ENCODE peak calls at places on chromosomes 7 and 10, in eight cellular contexts. One of them, this sample, is unnamed.

GRCh38 chr10:10271639-10272192 is 746.0 kb upstream of the CELF2 start:
- DNase-seq in activated T-helper 1 cell treated with anti-CD3 and anti-CD28 coated beads, Interleukin-12 subunit alpha, Interleukin-12 subunit beta, Interleukin-2, Interleukin-4 antibody, amounts not matched to agents 30 ng/mL and 10 ng/mL and 1 ng/mL, durations not matched to agents 14 hours and 24 hours and 36 hours: no peak
- DNase-seq in hypothalamus: no peak
- DNase-seq in ACHN: no peak
- DNase-seq in mammary epithelial cell: no peak
- DNase-seq in osteocyte: no peak
- DNase-seq in CD8-positive, alpha-beta T cell: no peak
- DNase-seq in stimulated activated CD4-positive, alpha-beta T cell treated with anti-CD3 and anti-CD28 coated beads, Interleukin-2, amount 100 ng/mL, for 48 hours: no peak
- DNase-seq in this sample: no peak

GRCh38 chr7:38107486-38107893 is 70.6 kb upstream of the STARD3NL start:
- DNase-seq in stimulated activated CD4-positive, alpha-beta T cell treated with anti-CD3 and anti-CD28 coated beads, Interleukin-2, amount 100 ng/mL, for 48 hours: peak
- DNase-seq in activated T-helper 1 cell treated with anti-CD3 and anti-CD28 coated beads, Interleukin-12 subunit alpha, Interleukin-12 subunit beta, Interleukin-2, Interleukin-4 antibody, amounts not matched to agents 30 ng/mL and 10 ng/mL and 1 ng/mL, durations not matched to agents 14 hours and 24 hours and 36 hours: peak
- DNase-seq in hypothalamus: peak
- DNase-seq in mammary epithelial cell: peak
- DNase-seq in CD8-positive, alpha-beta T cell: peak
- DNase-seq in ACHN: peak
- DNase-seq in osteocyte: no peak
- DNase-seq in this sample: peak

GRCh38 chr7:107856806-107857540 is 34.0 kb upstream of the DLD start:
- DNase-seq in stimulated activated CD4-positive, alpha-beta T cell treated with anti-CD3 and anti-CD28 coated beads, Interleukin-2, amount 100 ng/mL, for 48 hours: no peak
- DNase-seq in osteocyte: no peak
- DNase-seq in CD8-positive, alpha-beta T cell: peak
- DNase-seq in activated T-helper 1 cell treated with anti-CD3 and anti-CD28 coated beads, Interleukin-12 subunit alpha, Interleukin-12 subunit beta, Interleukin-2, Interleukin-4 antibody, amounts not matched to agents 30 ng/mL and 10 ng/mL and 1 ng/mL, durations not matched to agents 14 hours and 24 hours and 36 hours: peak
- DNase-seq in mammary epithelial cell: no peak
- DNase-seq in ACHN: no peak
- DNase-seq in hypothalamus: no peak
- DNase-seq in this sample: no peak

GRCh38 chr10:91520657-91521056 is 110.5 kb downstream of the HECTD2 start:
- DNase-seq in CD8-positive, alpha-beta T cell: no peak
- DNase-seq in activated T-helper 1 cell treated with anti-CD3 and anti-CD28 coated beads, Interleukin-12 subunit alpha, Interleukin-12 subunit beta, Interleukin-2, Interleukin-4 antibody, amounts not matched to agents 30 ng/mL and 10 ng/mL and 1 ng/mL, durations not matched to agents 14 hours and 24 hours and 36 hours: no peak
- DNase-seq in osteocyte: no peak
- DNase-seq in stimulated activated CD4-positive, alpha-beta T cell treated with anti-CD3 and anti-CD28 coated beads, Interleukin-2, amount 100 ng/mL, for 48 hours: no peak
- DNase-seq in mammary epithelial cell: no peak
- DNase-seq in ACHN: no peak
- DNase-seq in hypothalamus: no peak
- DNase-seq in this sample: no peak

GRCh38 chr10:97861351-97861750 is 11.7 kb downstream of the GOLGA7B start:
- DNase-seq in ACHN: peak
- DNase-seq in mammary epithelial cell: peak
- DNase-seq in CD8-positive, alpha-beta T cell: no peak
- DNase-seq in hypothalamus: no peak
- DNase-seq in activated T-helper 1 cell treated with anti-CD3 and anti-CD28 coated beads, Interleukin-12 subunit alpha, Interleukin-12 subunit beta, Interleukin-2, Interleukin-4 antibody, amounts not matched to agents 30 ng/mL and 10 ng/mL and 1 ng/mL, durations not matched to agents 14 hours and 24 hours and 36 hours: no peak
- DNase-seq in stimulated activated CD4-positive, alpha-beta T cell treated with anti-CD3 and anti-CD28 coated beads, Interleukin-2, amount 100 ng/mL, for 48 hours: no peak
- DNase-seq in osteocyte: no peak
- DNase-seq in this sample: peak

GRCh38 chr10:16011548-16011947 is 151.2 kb upstream of the MINDY3 start:
- DNase-seq in hypothalamus: no peak
- DNase-seq in stimulated activated CD4-positive, alpha-beta T cell treated with anti-CD3 and anti-CD28 coated beads, Interleukin-2, amount 100 ng/mL, for 48 hours: no peak
- DNase-seq in mammary epithelial cell: peak
- DNase-seq in activated T-helper 1 cell treated with anti-CD3 and anti-CD28 coated beads, Interleukin-12 subunit alpha, Interleukin-12 subunit beta, Interleukin-2, Interleukin-4 antibody, amounts not matched to agents 30 ng/mL and 10 ng/mL and 1 ng/mL, durations not matched to agents 14 hours and 24 hours and 36 hours: no peak
- DNase-seq in ACHN: no peak
- DNase-seq in osteocyte: no peak
- DNase-seq in CD8-positive, alpha-beta T cell: no peak
- DNase-seq in this sample: no peak

GRCh38 chr7:24408798-24409428 is 124.9 kb downstream of the NPY start:
- DNase-seq in activated T-helper 1 cell treated with anti-CD3 and anti-CD28 coated beads, Interleukin-12 subunit alpha, Interleukin-12 subunit beta, Interleukin-2, Interleukin-4 antibody, amounts not matched to agents 30 ng/mL and 10 ng/mL and 1 ng/mL, durations not matched to agents 14 hours and 24 hours and 36 hours: no peak
- DNase-seq in CD8-positive, alpha-beta T cell: no peak
- DNase-seq in mammary epithelial cell: no peak
- DNase-seq in ACHN: no peak
- DNase-seq in hypothalamus: no peak
- DNase-seq in stimulated activated CD4-positive, alpha-beta T cell treated with anti-CD3 and anti-CD28 coated beads, Interleukin-2, amount 100 ng/mL, for 48 hours: no peak
- DNase-seq in osteocyte: no peak
- DNase-seq in this sample: no peak

GRCh38 chr7:21939136-21939857 is 6.4 kb downstream of the CDCA7L start:
- DNase-seq in activated T-helper 1 cell treated with anti-CD3 and anti-CD28 coated beads, Interleukin-12 subunit alpha, Interleukin-12 subunit beta, Interleukin-2, Interleukin-4 antibody, amounts not matched to agents 30 ng/mL and 10 ng/mL and 1 ng/mL, durations not matched to agents 14 hours and 24 hours and 36 hours: peak
- DNase-seq in CD8-positive, alpha-beta T cell: no peak
- DNase-seq in osteocyte: no peak
- DNase-seq in ACHN: peak
- DNase-seq in hypothalamus: no peak
- DNase-seq in stimulated activated CD4-positive, alpha-beta T cell treated with anti-CD3 and anti-CD28 coated beads, Interleukin-2, amount 100 ng/mL, for 48 hours: peak
- DNase-seq in mammary epithelial cell: no peak
- DNase-seq in this sample: peak

GRCh38 chr7:138015096-138015495 is 13.2 kb upstream of the CREB3L2 start:
- DNase-seq in activated T-helper 1 cell treated with anti-CD3 and anti-CD28 coated beads, Interleukin-12 subunit alpha, Interleukin-12 subunit beta, Interleukin-2, Interleukin-4 antibody, amounts not matched to agents 30 ng/mL and 10 ng/mL and 1 ng/mL, durations not matched to agents 14 hours and 24 hours and 36 hours: no peak
- DNase-seq in hypothalamus: no peak
- DNase-seq in mammary epithelial cell: no peak
- DNase-seq in osteocyte: no peak
- DNase-seq in ACHN: no peak
- DNase-seq in CD8-positive, alpha-beta T cell: no peak
- DNase-seq in stimulated activated CD4-positive, alpha-beta T cell treated with anti-CD3 and anti-CD28 coated beads, Interleukin-2, amount 100 ng/mL, for 48 hours: no peak
- DNase-seq in this sample: no peak

GRCh38 chr7:25028370-25028971 is 48.5 kb upstream of the OSBPL3 start:
- DNase-seq in stimulated activated CD4-positive, alpha-beta T cell treated with anti-CD3 and anti-CD28 coated beads, Interleukin-2, amount 100 ng/mL, for 48 hours: no peak
- DNase-seq in activated T-helper 1 cell treated with anti-CD3 and anti-CD28 coated beads, Interleukin-12 subunit alpha, Interleukin-12 subunit beta, Interleukin-2, Interleukin-4 antibody, amounts not matched to agents 30 ng/mL and 10 ng/mL and 1 ng/mL, durations not matched to agents 14 hours and 24 hours and 36 hours: peak
- DNase-seq in CD8-positive, alpha-beta T cell: no peak
- DNase-seq in ACHN: peak
- DNase-seq in hypothalamus: no peak
- DNase-seq in osteocyte: no peak
- DNase-seq in mammary epithelial cell: peak
- DNase-seq in this sample: peak

GRCh38 chr7:5679741-5680473 is 101.6 kb downstream of the RNF216 start:
- DNase-seq in CD8-positive, alpha-beta T cell: no peak
- DNase-seq in stimulated activated CD4-positive, alpha-beta T cell treated with anti-CD3 and anti-CD28 coated beads, Interleukin-2, amount 100 ng/mL, for 48 hours: no peak
- DNase-seq in hypothalamus: peak
- DNase-seq in activated T-helper 1 cell treated with anti-CD3 and anti-CD28 coated beads, Interleukin-12 subunit alpha, Interleukin-12 subunit beta, Interleukin-2, Interleukin-4 antibody, amounts not matched to agents 30 ng/mL and 10 ng/mL and 1 ng/mL, durations not matched to agents 14 hours and 24 hours and 36 hours: no peak
- DNase-seq in mammary epithelial cell: no peak
- DNase-seq in osteocyte: no peak
- DNase-seq in ACHN: no peak
- DNase-seq in this sample: no peak

GRCh38 chr7:129560831-129561230 is 50.7 kb upstream of the NRF1 start:
- DNase-seq in activated T-helper 1 cell treated with anti-CD3 and anti-CD28 coated beads, Interleukin-12 subunit alpha, Interleukin-12 subunit beta, Interleukin-2, Interleukin-4 antibody, amounts not matched to agents 30 ng/mL and 10 ng/mL and 1 ng/mL, durations not matched to agents 14 hours and 24 hours and 36 hours: no peak
- DNase-seq in stimulated activated CD4-positive, alpha-beta T cell treated with anti-CD3 and anti-CD28 coated beads, Interleukin-2, amount 100 ng/mL, for 48 hours: no peak
- DNase-seq in mammary epithelial cell: no peak
- DNase-seq in ACHN: no peak
- DNase-seq in osteocyte: no peak
- DNase-seq in CD8-positive, alpha-beta T cell: no peak
- DNase-seq in hypothalamus: no peak
- DNase-seq in this sample: no peak

GRCh38 chr7:69365588-69366241 is 232.6 kb upstream of the AUTS2 start:
- DNase-seq in ACHN: no peak
- DNase-seq in activated T-helper 1 cell treated with anti-CD3 and anti-CD28 coated beads, Interleukin-12 subunit alpha, Interleukin-12 subunit beta, Interleukin-2, Interleukin-4 antibody, amounts not matched to agents 30 ng/mL and 10 ng/mL and 1 ng/mL, durations not matched to agents 14 hours and 24 hours and 36 hours: no peak
- DNase-seq in mammary epithelial cell: no peak
- DNase-seq in osteocyte: no peak
- DNase-seq in stimulated activated CD4-positive, alpha-beta T cell treated with anti-CD3 and anti-CD28 coated beads, Interleukin-2, amount 100 ng/mL, for 48 hours: no peak
- DNase-seq in hypothalamus: no peak
- DNase-seq in CD8-positive, alpha-beta T cell: no peak
- DNase-seq in this sample: peak

GRCh38 chr10:101968286-101968685 is 87.7 kb downstream of the ARMH3 start:
- DNase-seq in osteocyte: no peak
- DNase-seq in stimulated activated CD4-positive, alpha-beta T cell treated with anti-CD3 and anti-CD28 coated beads, Interleukin-2, amount 100 ng/mL, for 48 hours: no peak
- DNase-seq in activated T-helper 1 cell treated with anti-CD3 and anti-CD28 coated beads, Interleukin-12 subunit alpha, Interleukin-12 subunit beta, Interleukin-2, Interleukin-4 antibody, amounts not matched to agents 30 ng/mL and 10 ng/mL and 1 ng/mL, durations not matched to agents 14 hours and 24 hours and 36 hours: no peak
- DNase-seq in ACHN: no peak
- DNase-seq in CD8-positive, alpha-beta T cell: no peak
- DNase-seq in mammary epithelial cell: no peak
- DNase-seq in hypothalamus: no peak
- DNase-seq in this sample: no peak

GRCh38 chr10:72846225-72846624 is 47.3 kb upstream of the OIT3 start:
- DNase-seq in mammary epithelial cell: peak
- DNase-seq in ACHN: peak
- DNase-seq in stimulated activated CD4-positive, alpha-beta T cell treated with anti-CD3 and anti-CD28 coated beads, Interleukin-2, amount 100 ng/mL, for 48 hours: no peak
- DNase-seq in hypothalamus: no peak
- DNase-seq in CD8-positive, alpha-beta T cell: no peak
- DNase-seq in osteocyte: no peak
- DNase-seq in activated T-helper 1 cell treated with anti-CD3 and anti-CD28 coated beads, Interleukin-12 subunit alpha, Interleukin-12 subunit beta, Interleukin-2, Interleukin-4 antibody, amounts not matched to agents 30 ng/mL and 10 ng/mL and 1 ng/mL, durations not matched to agents 14 hours and 24 hours and 36 hours: no peak
- DNase-seq in this sample: no peak

GRCh38 chr10:102660891-102661613 is 16.8 kb downstream of the TRIM8 start:
- DNase-seq in activated T-helper 1 cell treated with anti-CD3 and anti-CD28 coated beads, Interleukin-12 subunit alpha, Interleukin-12 subunit beta, Interleukin-2, Interleukin-4 antibody, amounts not matched to agents 30 ng/mL and 10 ng/mL and 1 ng/mL, durations not matched to agents 14 hours and 24 hours and 36 hours: peak
- DNase-seq in stimulated activated CD4-positive, alpha-beta T cell treated with anti-CD3 and anti-CD28 coated beads, Interleukin-2, amount 100 ng/mL, for 48 hours: peak
- DNase-seq in hypothalamus: no peak
- DNase-seq in mammary epithelial cell: no peak
- DNase-seq in ACHN: no peak
- DNase-seq in osteocyte: no peak
- DNase-seq in CD8-positive, alpha-beta T cell: peak
- DNase-seq in this sample: peak

GRCh38 chr10:4909118-4909517 is 54.1 kb upstream of the AKR1C1 start:
- DNase-seq in stimulated activated CD4-positive, alpha-beta T cell treated with anti-CD3 and anti-CD28 coated beads, Interleukin-2, amount 100 ng/mL, for 48 hours: no peak
- DNase-seq in osteocyte: no peak
- DNase-seq in mammary epithelial cell: no peak
- DNase-seq in hypothalamus: no peak
- DNase-seq in ACHN: no peak
- DNase-seq in activated T-helper 1 cell treated with anti-CD3 and anti-CD28 coated beads, Interleukin-12 subunit alpha, Interleukin-12 subunit beta, Interleukin-2, Interleukin-4 antibody, amounts not matched to agents 30 ng/mL and 10 ng/mL and 1 ng/mL, durations not matched to agents 14 hours and 24 hours and 36 hours: no peak
- DNase-seq in CD8-positive, alpha-beta T cell: no peak
- DNase-seq in this sample: no peak

GRCh38 chr7:134279898-134280297 is 36.8 kb downstream of the SLC35B4 start:
- DNase-seq in hypothalamus: no peak
- DNase-seq in activated T-helper 1 cell treated with anti-CD3 and anti-CD28 coated beads, Interleukin-12 subunit alpha, Interleukin-12 subunit beta, Interleukin-2, Interleukin-4 antibody, amounts not matched to agents 30 ng/mL and 10 ng/mL and 1 ng/mL, durations not matched to agents 14 hours and 24 hours and 36 hours: no peak
- DNase-seq in osteocyte: no peak
- DNase-seq in ACHN: no peak
- DNase-seq in CD8-positive, alpha-beta T cell: no peak
- DNase-seq in stimulated activated CD4-positive, alpha-beta T cell treated with anti-CD3 and anti-CD28 coated beads, Interleukin-2, amount 100 ng/mL, for 48 hours: no peak
- DNase-seq in mammary epithelial cell: no peak
- DNase-seq in this sample: no peak

GRCh38 chr7:129635300-129636029 is 23.9 kb downstream of the NRF1 start:
- DNase-seq in mammary epithelial cell: peak
- DNase-seq in CD8-positive, alpha-beta T cell: peak
- DNase-seq in ACHN: peak
- DNase-seq in osteocyte: no peak
- DNase-seq in stimulated activated CD4-positive, alpha-beta T cell treated with anti-CD3 and anti-CD28 coated beads, Interleukin-2, amount 100 ng/mL, for 48 hours: peak
- DNase-seq in hypothalamus: peak
- DNase-seq in activated T-helper 1 cell treated with anti-CD3 and anti-CD28 coated beads, Interleukin-12 subunit alpha, Interleukin-12 subunit beta, Interleukin-2, Interleukin-4 antibody, amounts not matched to agents 30 ng/mL and 10 ng/mL and 1 ng/mL, durations not matched to agents 14 hours and 24 hours and 36 hours: peak
- DNase-seq in this sample: peak

GRCh38 chr10:124173298-124173900 is 80.0 kb upstream of the CHST15 start:
- DNase-seq in mammary epithelial cell: no peak
- DNase-seq in activated T-helper 1 cell treated with anti-CD3 and anti-CD28 coated beads, Interleukin-12 subunit alpha, Interleukin-12 subunit beta, Interleukin-2, Interleukin-4 antibody, amounts not matched to agents 30 ng/mL and 10 ng/mL and 1 ng/mL, durations not matched to agents 14 hours and 24 hours and 36 hours: no peak
- DNase-seq in osteocyte: peak
- DNase-seq in CD8-positive, alpha-beta T cell: no peak
- DNase-seq in hypothalamus: no peak
- DNase-seq in ACHN: no peak
- DNase-seq in stimulated activated CD4-positive, alpha-beta T cell treated with anti-CD3 and anti-CD28 coated beads, Interleukin-2, amount 100 ng/mL, for 48 hours: no peak
- DNase-seq in this sample: no peak

GRCh38 chr7:46492460-46492859 is 571.4 kb upstream of the IGFBP3 start:
- DNase-seq in CD8-positive, alpha-beta T cell: no peak
- DNase-seq in hypothalamus: no peak
- DNase-seq in mammary epithelial cell: no peak
- DNase-seq in activated T-helper 1 cell treated with anti-CD3 and anti-CD28 coated beads, Interleukin-12 subunit alpha, Interleukin-12 subunit beta, Interleukin-2, Interleukin-4 antibody, amounts not matched to agents 30 ng/mL and 10 ng/mL and 1 ng/mL, durations not matched to agents 14 hours and 24 hours and 36 hours: no peak
- DNase-seq in stimulated activated CD4-positive, alpha-beta T cell treated with anti-CD3 and anti-CD28 coated beads, Interleukin-2, amount 100 ng/mL, for 48 hours: no peak
- DNase-seq in ACHN: no peak
- DNase-seq in osteocyte: no peak
- DNase-seq in this sample: peak

GRCh38 chr7:4882169-4882741 is 1.3 kb downstream of the RADIL start:
- DNase-seq in CD8-positive, alpha-beta T cell: no peak
- DNase-seq in ACHN: no peak
- DNase-seq in mammary epithelial cell: no peak
- DNase-seq in hypothalamus: peak
- DNase-seq in osteocyte: no peak
- DNase-seq in activated T-helper 1 cell treated with anti-CD3 and anti-CD28 coated beads, Interleukin-12 subunit alpha, Interleukin-12 subunit beta, Interleukin-2, Interleukin-4 antibody, amounts not matched to agents 30 ng/mL and 10 ng/mL and 1 ng/mL, durations not matched to agents 14 hours and 24 hours and 36 hours: no peak
- DNase-seq in stimulated activated CD4-positive, alpha-beta T cell treated with anti-CD3 and anti-CD28 coated beads, Interleukin-2, amount 100 ng/mL, for 48 hours: no peak
- DNase-seq in this sample: peak

GRCh38 chr10:21524526-21525366 is 736 bp downstream of the SKIDA1 start:
- DNase-seq in stimulated activated CD4-positive, alpha-beta T cell treated with anti-CD3 and anti-CD28 coated beads, Interleukin-2, amount 100 ng/mL, for 48 hours: no peak
- DNase-seq in ACHN: no peak
- DNase-seq in mammary epithelial cell: peak
- DNase-seq in CD8-positive, alpha-beta T cell: no peak
- DNase-seq in hypothalamus: no peak
- DNase-seq in osteocyte: no peak
- DNase-seq in activated T-helper 1 cell treated with anti-CD3 and anti-CD28 coated beads, Interleukin-12 subunit alpha, Interleukin-12 subunit beta, Interleukin-2, Interleukin-4 antibody, amounts not matched to agents 30 ng/mL and 10 ng/mL and 1 ng/mL, durations not matched to agents 14 hours and 24 hours and 36 hours: no peak
- DNase-seq in this sample: peak

GRCh38 chr7:133530682-133531081 is 277.8 kb downstream of the EXOC4 start:
- DNase-seq in hypothalamus: no peak
- DNase-seq in ACHN: peak
- DNase-seq in osteocyte: no peak
- DNase-seq in activated T-helper 1 cell treated with anti-CD3 and anti-CD28 coated beads, Interleukin-12 subunit alpha, Interleukin-12 subunit beta, Interleukin-2, Interleukin-4 antibody, amounts not matched to agents 30 ng/mL and 10 ng/mL and 1 ng/mL, durations not matched to agents 14 hours and 24 hours and 36 hours: no peak
- DNase-seq in CD8-positive, alpha-beta T cell: no peak
- DNase-seq in stimulated activated CD4-positive, alpha-beta T cell treated with anti-CD3 and anti-CD28 coated beads, Interleukin-2, amount 100 ng/mL, for 48 hours: no peak
- DNase-seq in mammary epithelial cell: no peak
- DNase-seq in this sample: peak

GRCh38 chr10:11015371-11015934 is 2.2 kb upstream of the CELF2 start:
- DNase-seq in mammary epithelial cell: no peak
- DNase-seq in ACHN: no peak
- DNase-seq in CD8-positive, alpha-beta T cell: no peak
- DNase-seq in stimulated activated CD4-positive, alpha-beta T cell treated with anti-CD3 and anti-CD28 coated beads, Interleukin-2, amount 100 ng/mL, for 48 hours: no peak
- DNase-seq in activated T-helper 1 cell treated with anti-CD3 and anti-CD28 coated beads, Interleukin-12 subunit alpha, Interleukin-12 subunit beta, Interleukin-2, Interleukin-4 antibody, amounts not matched to agents 30 ng/mL and 10 ng/mL and 1 ng/mL, durations not matched to agents 14 hours and 24 hours and 36 hours: no peak
- DNase-seq in osteocyte: no peak
- DNase-seq in hypothalamus: no peak
- DNase-seq in this sample: no peak

GRCh38 chr10:114908896-114909295 is 29.1 kb upstream of the TRUB1 start:
- DNase-seq in ACHN: no peak
- DNase-seq in CD8-positive, alpha-beta T cell: no peak
- DNase-seq in hypothalamus: no peak
- DNase-seq in stimulated activated CD4-positive, alpha-beta T cell treated with anti-CD3 and anti-CD28 coated beads, Interleukin-2, amount 100 ng/mL, for 48 hours: no peak
- DNase-seq in mammary epithelial cell: no peak
- DNase-seq in activated T-helper 1 cell treated with anti-CD3 and anti-CD28 coated beads, Interleukin-12 subunit alpha, Interleukin-12 subunit beta, Interleukin-2, Interleukin-4 antibody, amounts not matched to agents 30 ng/mL and 10 ng/mL and 1 ng/mL, durations not matched to agents 14 hours and 24 hours and 36 hours: no peak
- DNase-seq in osteocyte: no peak
- DNase-seq in this sample: no peak

GRCh38 chr10:125084191-125085186 is 75.9 kb downstream of the CTBP2 start:
- DNase-seq in activated T-helper 1 cell treated with anti-CD3 and anti-CD28 coated beads, Interleukin-12 subunit alpha, Interleukin-12 subunit beta, Interleukin-2, Interleukin-4 antibody, amounts not matched to agents 30 ng/mL and 10 ng/mL and 1 ng/mL, durations not matched to agents 14 hours and 24 hours and 36 hours: no peak
- DNase-seq in osteocyte: no peak
- DNase-seq in stimulated activated CD4-positive, alpha-beta T cell treated with anti-CD3 and anti-CD28 coated beads, Interleukin-2, amount 100 ng/mL, for 48 hours: no peak
- DNase-seq in ACHN: peak
- DNase-seq in mammary epithelial cell: peak
- DNase-seq in CD8-positive, alpha-beta T cell: no peak
- DNase-seq in hypothalamus: no peak
- DNase-seq in this sample: no peak

GRCh38 chr10:61992683-61993629 is 91.5 kb downstream of the ARID5B start:
- DNase-seq in ACHN: no peak
- DNase-seq in hypothalamus: no peak
- DNase-seq in osteocyte: no peak
- DNase-seq in activated T-helper 1 cell treated with anti-CD3 and anti-CD28 coated beads, Interleukin-12 subunit alpha, Interleukin-12 subunit beta, Interleukin-2, Interleukin-4 antibody, amounts not matched to agents 30 ng/mL and 10 ng/mL and 1 ng/mL, durations not matched to agents 14 hours and 24 hours and 36 hours: peak
- DNase-seq in stimulated activated CD4-positive, alpha-beta T cell treated with anti-CD3 and anti-CD28 coated beads, Interleukin-2, amount 100 ng/mL, for 48 hours: peak
- DNase-seq in mammary epithelial cell: peak
- DNase-seq in CD8-positive, alpha-beta T cell: peak
- DNase-seq in this sample: no peak

GRCh38 chr7:55476852-55477780 is 95.2 kb downstream of the VOPP1 start:
- DNase-seq in mammary epithelial cell: no peak
- DNase-seq in osteocyte: no peak
- DNase-seq in ACHN: no peak
- DNase-seq in activated T-helper 1 cell treated with anti-CD3 and anti-CD28 coated beads, Interleukin-12 subunit alpha, Interleukin-12 subunit beta, Interleukin-2, Interleukin-4 antibody, amounts not matched to agents 30 ng/mL and 10 ng/mL and 1 ng/mL, durations not matched to agents 14 hours and 24 hours and 36 hours: no peak
- DNase-seq in hypothalamus: no peak
- DNase-seq in stimulated activated CD4-positive, alpha-beta T cell treated with anti-CD3 and anti-CD28 coated beads, Interleukin-2, amount 100 ng/mL, for 48 hours: no peak
- DNase-seq in CD8-positive, alpha-beta T cell: no peak
- DNase-seq in this sample: no peak

GRCh38 chr7:24576171-24577052 is 3.2 kb downstream of the PALS2 start:
- DNase-seq in ACHN: peak
- DNase-seq in osteocyte: no peak
- DNase-seq in stimulated activated CD4-positive, alpha-beta T cell treated with anti-CD3 and anti-CD28 coated beads, Interleukin-2, amount 100 ng/mL, for 48 hours: no peak
- DNase-seq in activated T-helper 1 cell treated with anti-CD3 and anti-CD28 coated beads, Interleukin-12 subunit alpha, Interleukin-12 subunit beta, Interleukin-2, Interleukin-4 antibody, amounts not matched to agents 30 ng/mL and 10 ng/mL and 1 ng/mL, durations not matched to agents 14 hours and 24 hours and 36 hours: no peak
- DNase-seq in CD8-positive, alpha-beta T cell: no peak
- DNase-seq in hypothalamus: no peak
- DNase-seq in mammary epithelial cell: peak
- DNase-seq in this sample: peak

GRCh38 chr10:12825255-12825654 is 176.3 kb downstream of the CCDC3 start:
- DNase-seq in osteocyte: no peak
- DNase-seq in ACHN: no peak
- DNase-seq in hypothalamus: no peak
- DNase-seq in activated T-helper 1 cell treated with anti-CD3 and anti-CD28 coated beads, Interleukin-12 subunit alpha, Interleukin-12 subunit beta, Interleukin-2, Interleukin-4 antibody, amounts not matched to agents 30 ng/mL and 10 ng/mL and 1 ng/mL, durations not matched to agents 14 hours and 24 hours and 36 hours: no peak
- DNase-seq in stimulated activated CD4-positive, alpha-beta T cell treated with anti-CD3 and anti-CD28 coated beads, Interleukin-2, amount 100 ng/mL, for 48 hours: no peak
- DNase-seq in mammary epithelial cell: no peak
- DNase-seq in CD8-positive, alpha-beta T cell: no peak
- DNase-seq in this sample: no peak

GRCh38 chr10:58806970-58807630 is 294.4 kb downstream of the BICC1 start:
- DNase-seq in ACHN: no peak
- DNase-seq in hypothalamus: no peak
- DNase-seq in mammary epithelial cell: peak
- DNase-seq in osteocyte: no peak
- DNase-seq in activated T-helper 1 cell treated with anti-CD3 and anti-CD28 coated beads, Interleukin-12 subunit alpha, Interleukin-12 subunit beta, Interleukin-2, Interleukin-4 antibody, amounts not matched to agents 30 ng/mL and 10 ng/mL and 1 ng/mL, durations not matched to agents 14 hours and 24 hours and 36 hours: no peak
- DNase-seq in stimulated activated CD4-positive, alpha-beta T cell treated with anti-CD3 and anti-CD28 coated beads, Interleukin-2, amount 100 ng/mL, for 48 hours: no peak
- DNase-seq in CD8-positive, alpha-beta T cell: no peak
- DNase-seq in this sample: peak

GRCh38 chr7:116377721-116378120 is 121.8 kb upstream of the CAV2 start:
- DNase-seq in CD8-positive, alpha-beta T cell: no peak
- DNase-seq in hypothalamus: no peak
- DNase-seq in stimulated activated CD4-positive, alpha-beta T cell treated with anti-CD3 and anti-CD28 coated beads, Interleukin-2, amount 100 ng/mL, for 48 hours: no peak
- DNase-seq in mammary epithelial cell: no peak
- DNase-seq in osteocyte: no peak
- DNase-seq in activated T-helper 1 cell treated with anti-CD3 and anti-CD28 coated beads, Interleukin-12 subunit alpha, Interleukin-12 subunit beta, Interleukin-2, Interleukin-4 antibody, amounts not matched to agents 30 ng/mL and 10 ng/mL and 1 ng/mL, durations not matched to agents 14 hours and 24 hours and 36 hours: no peak
- DNase-seq in ACHN: no peak
- DNase-seq in this sample: no peak

GRCh38 chr7:35555934-35556333 is 139.0 kb downstream of the HERPUD2 start:
- DNase-seq in mammary epithelial cell: peak
- DNase-seq in stimulated activated CD4-positive, alpha-beta T cell treated with anti-CD3 and anti-CD28 coated beads, Interleukin-2, amount 100 ng/mL, for 48 hours: no peak
- DNase-seq in activated T-helper 1 cell treated with anti-CD3 and anti-CD28 coated beads, Interleukin-12 subunit alpha, Interleukin-12 subunit beta, Interleukin-2, Interleukin-4 antibody, amounts not matched to agents 30 ng/mL and 10 ng/mL and 1 ng/mL, durations not matched to agents 14 hours and 24 hours and 36 hours: no peak
- DNase-seq in CD8-positive, alpha-beta T cell: no peak
- DNase-seq in hypothalamus: no peak
- DNase-seq in osteocyte: no peak
- DNase-seq in ACHN: no peak
- DNase-seq in this sample: peak